ENCODE peak calls at places on chromosome 22, in ten cellular contexts. V is uterus; X is cardiac muscle cell; U is suprapubic skin; N is mammary epithelial cell; B is WERI-Rb-1; C is PC-9; F is ovary; O is esophagus squamous epithelium; M is CD4-positive, CD25-positive, alpha-beta regulatory T cell. K is an unnamed sample.

GRCh38 chr22:49849161-49850020 is 4.3 kb upstream of the ZBED4 start:
- DNase-seq in C (no peak), X (no peak), V (no peak), N (no peak), M (no peak), F (no peak), O (no peak), B (no peak), U (no peak), K (no peak)

GRCh38 chr22:44954113-44954512 is 55.7 kb downstream of the PHF21B start:
- DNase-seq in O (no peak), X (no peak), M (no peak), N (no peak), V (no peak), U (no peak), B (no peak), F (no peak), C (no peak), K (no peak)

GRCh38 chr22:26364066-26365015 is 64.7 kb upstream of the ASPHD2 start:
- DNase-seq in C (peak; percentile 37), M (peak; percentile 28), X (peak; percentile 87), B (peak; percentile 91), F (peak; percentile 20), N (peak; percentile 64), O (peak; percentile 4), V (peak; percentile 21), U (no peak), K (peak; percentile 54)

GRCh38 chr22:38068641-38069371 is 11.6 kb downstream of the PICK1 start:
- DNase-seq in U (peak; percentile 68), B (no peak), F (peak; percentile 18), X (no peak), V (no peak), O (no peak), N (no peak), C (no peak), M (no peak), K (no peak)

GRCh38 chr22:46405925-46406324 is 70.4 kb downstream of the TRMU start:
- DNase-seq in C (no peak), U (no peak), M (no peak), B (no peak), O (no peak), V (no peak), X (no peak), N (no peak), F (no peak), K (no peak)

GRCh38 chr22:47914481-47915097 is 1152.1 kb downstream of the TBC1D22A start:
- DNase-seq in O (no peak), M (no peak), N (no peak), X (no peak), F (no peak), C (no peak), V (no peak), U (no peak), B (no peak), K (no peak)

GRCh38 chr22:29348956-29349355 is 33.5 kb upstream of the RASL10A start:
- DNase-seq in V (no peak), O (no peak), M (no peak), C (peak; percentile 71), F (no peak), X (no peak), N (peak; percentile 35), U (no peak), B (no peak), K (no peak)

GRCh38 chr22:35355744-35356420 is 25.0 kb upstream of the HMOX1 start:
- DNase-seq in X (no peak), N (no peak), C (no peak), B (peak; percentile 81), U (no peak), M (no peak), F (peak; percentile 10), O (no peak), V (peak; percentile 37), K (no peak)

GRCh38 chr22:38165929-38166593 is 15.6 kb downstream of the PLA2G6 start:
- DNase-seq in O (no peak), B (no peak), C (no peak), X (no peak), M (no peak), F (no peak), U (no peak), N (no peak), V (no peak), K (no peak)

GRCh38 chr22:19766235-19766505 is 5.6 kb downstream of the TBX1 start:
- DNase-seq in N (no peak), C (no peak), X (no peak), V (no peak), F (no peak), M (no peak), O (no peak), B (no peak), U (no peak), K (no peak)

GRCh38 chr22:48445113-48445827 is 1382.4 kb downstream of the BRD1 start:
- DNase-seq in F (no peak), U (no peak), V (no peak), C (no peak), X (no peak), O (no peak), N (no peak), B (no peak), M (no peak), K (no peak)

GRCh38 chr22:34800265-34800664 is 265.7 kb upstream of the ISX start:
- DNase-seq in C (no peak), O (no peak), N (peak; percentile 51), M (no peak), B (no peak), V (no peak), F (no peak), U (no peak), X (no peak), K (no peak)

GRCh38 chr22:41841085-41841712 is 8.3 kb downstream of the SREBF2 start:
- DNase-seq in B (no peak), C (no peak), V (no peak), N (no peak), X (no peak), O (no peak), U (no peak), F (no peak), M (no peak), K (no peak)

GRCh38 chr22:49606562-49606961 is 221.1 kb downstream of the BRD1 start:
- DNase-seq in O (no peak), M (no peak), X (no peak), B (no peak), N (no peak), V (no peak), F (no peak), U (peak; percentile 50), C (no peak), K (no peak)

GRCh38 chr22:23801886-23802377 is 15.2 kb downstream of the SMARCB1 start:
- DNase-seq in F (no peak), X (no peak), C (no peak), N (no peak), O (no peak), B (no peak), M (no peak), U (no peak), V (no peak), K (no peak)

GRCh38 chr22:33024626-33025025 is 33.6 kb downstream of the SYN3 start:
- DNase-seq in V (no peak), C (no peak), O (no peak), M (no peak), U (no peak), B (peak; percentile 45), F (no peak), X (peak; percentile 15), N (no peak), K (no peak)

GRCh38 chr22:33070600-33070999 is 12.4 kb upstream of the SYN3 start:
- DNase-seq in M (no peak), V (no peak), U (no peak), O (no peak), X (no peak), C (no peak), N (no peak), B (no peak), F (no peak), K (no peak)

GRCh38 chr22:36725366-36726006 is 21.9 kb upstream of the CACNG2 start:
- DNase-seq in F (no peak), O (no peak), V (no peak), U (peak; percentile 48), X (no peak), M (no peak), C (no peak), B (no peak), N (no peak), K (no peak)

GRCh38 chr22:36727110-36727509 is 23.6 kb upstream of the CACNG2 start:
- DNase-seq in U (peak; percentile 55), F (no peak), B (no peak), C (no peak), O (no peak), M (no peak), N (no peak), V (no peak), X (no peak), K (no peak)

GRCh38 chr22:36727927-36728488 is 24.5 kb upstream of the CACNG2 start:
- DNase-seq in U (peak; percentile 15), B (no peak), F (no peak), O (no peak), C (no peak), V (no peak), M (no peak), X (no peak), N (no peak), K (no peak)

GRCh38 chr22:36724836-36725235 is 21.3 kb upstream of the CACNG2 start:
- DNase-seq in N (no peak), O (no peak), V (no peak), C (no peak), B (no peak), F (no peak), X (no peak), U (peak; percentile 29), M (no peak), K (no peak)

GRCh38 chr22:36726007-36726380 is 22.4 kb upstream of the CACNG2 start:
- DNase-seq in F (no peak), M (no peak), X (no peak), B (no peak), N (no peak), O (no peak), C (no peak), U (peak; percentile 65), V (no peak), K (no peak)
- H3K27me3 ChIP-seq in F (no peaks in the 10 kb centered on the region), M (peaks cover 4% of the 10 kb centered on the region), X (peaks cover 2% of the 10 kb centered on the region), B (peaks cover 90% of the 10 kb centered on the region), N (no peaks in the 10 kb centered on the region), O (no peaks in the 10 kb centered on the region), C (peaks cover 97% of the 10 kb centered on the region), U (peaks cover 61% of the 10 kb centered on the region), V (no peaks in the 10 kb centered on the region), K (no peaks in the 10 kb centered on the region)

GRCh38 chr22:43409800-43410199 is 2.0 kb upstream of the MPPED1 start:
- DNase-seq in N (no peak), O (no peak), F (no peak), M (no peak), C (no peak), X (no peak), U (no peak), B (no peak), V (no peak), K (no peak)
- H3K27me3 ChIP-seq in N (peaks cover 37% of the 10 kb centered on the region), O (peaks cover 11% of the 10 kb centered on the region), F (no peaks in the 10 kb centered on the region), M (peaks cover 6% of the 10 kb centered on the region), C (peaks cover 89% of the 10 kb centered on the region), X (peaks cover 66% of the 10 kb centered on the region), U (peaks cover 70% of the 10 kb centered on the region), B (no peaks in the 10 kb centered on the region), V (no peaks in the 10 kb centered on the region), K (peaks cover 6% of the 10 kb centered on the region)

GRCh38 chr22:39559456-39560105 is 11.0 kb upstream of the CACNA1I start:
- DNase-seq in F (no peak), V (no peak), M (no peak), B (peak; percentile 61), O (no peak), C (peak; percentile 81), N (no peak), X (peak; percentile 12), U (no peak), K (no peak)
- H3K27me3 ChIP-seq in F (no peaks in the 10 kb centered on the region), V (peaks cover 10% of the 10 kb centered on the region), M (peaks cover 13% of the 10 kb centered on the region), B (no peaks in the 10 kb centered on the region), O (peaks cover 13% of the 10 kb centered on the region), C (peaks cover 10% of the 10 kb centered on the region), N (peaks cover 12% of the 10 kb centered on the region), X (peaks cover 41% of the 10 kb centered on the region), U (peaks cover 50% of the 10 kb centered on the region), K (no peaks in the 10 kb centered on the region)

GRCh38 chr22:17234144-17234623 is 14.9 kb upstream of the ADA2 start:
- DNase-seq in O (no peak), C (no peak), F (no peak), U (no peak), N (no peak), X (peak; percentile 49), B (peak; percentile 13), M (no peak), V (no peak), K (no peak)
- H3K27me3 ChIP-seq in O (no peaks in the 10 kb centered on the region), C (peaks cover 48% of the 10 kb centered on the region), F (no peaks in the 10 kb centered on the region), U (peaks cover 23% of the 10 kb centered on the region), N (no peaks in the 10 kb centered on the region), X (no peaks in the 10 kb centered on the region), B (peaks cover 48% of the 10 kb centered on the region), M (no peaks in the 10 kb centered on the region), V (no peaks in the 10 kb centered on the region), K (no peaks in the 10 kb centered on the region)